ENCODE peak calls at places on chromosomes 16 and 17, in six cellular contexts. X is uterus, Z is body of pancreas, Q is H1, S is endothelial cell of umbilical vein, C is tibial nerve. A is an unnamed sample.

GRCh38 chr16:58584831-58585505 is 44.7 kb downstream of the CNOT1 start:
- DNase-seq in C (no peak), Z (no peak), S (no peak), Q (no peak), X (no peak), A (no peak)

GRCh38 chr17:73318427-73318813 is 6.6 kb upstream of the CDC42EP4 start:
- DNase-seq in S (no peak), Z (no peak), X (no peak), Q (no peak), C (no peak), A (no peak)

GRCh38 chr17:73311428-73311780 is 397 bp downstream of the CDC42EP4 start:
- DNase-seq in X (no peak), Z (no peak), Q (no peak), S (no peak), C (no peak), A (no peak)

GRCh38 chr17:74125160-74125559 is 78.3 kb upstream of the RPL38 start:
- DNase-seq in X (no peak), S (no peak), Q (no peak), C (no peak), Z (no peak), A (no peak)

GRCh38 chr16:72380283-72380682 is 208.3 kb upstream of the PMFBP1 start:
- DNase-seq in X (no peak), S (peak), Z (no peak), C (no peak), Q (no peak), A (no peak)

GRCh38 chr17:31155208-31155810 is 60.5 kb downstream of the NF1 start:
- DNase-seq in X (no peak), C (no peak), Q (no peak), Z (no peak), S (no peak), A (no peak)

GRCh38 chr17:81018044-81018802 is 16.7 kb upstream of the BAIAP2 start:
- DNase-seq in X (no peak), S (peak), Z (no peak), C (no peak), Q (no peak), A (no peak)

GRCh38 chr16:3924763-3925162 is 44.2 kb upstream of the CREBBP start:
- DNase-seq in Q (no peak), Z (no peak), X (no peak), C (no peak), S (no peak), A (no peak)

GRCh38 chr17:36768355-36768754 is 167.0 kb downstream of the MRM1 start:
- DNase-seq in C (no peak), S (no peak), X (no peak), Q (no peak), Z (no peak), A (no peak)

GRCh38 chr16:62010186-62010585 is 26.1 kb downstream of the CDH8 start:
- DNase-seq in X (no peak), C (no peak), S (no peak), Q (no peak), Z (no peak), A (no peak)

GRCh38 chr17:27466748-27467375 is 10.6 kb downstream of the KSR1 start:
- DNase-seq in S (no peak), Q (no peak), C (no peak), Z (no peak), X (no peak), A (no peak)

GRCh38 chr17:19644493-19645210 is 3.9 kb upstream of the ALDH3A2 start:
- DNase-seq in S (no peak), X (no peak), C (no peak), Z (no peak), Q (no peak), A (no peak)

GRCh38 chr17:19645608-19646250 is 2.8 kb upstream of the ALDH3A2 start:
- DNase-seq in S (peak), Q (no peak), C (no peak), Z (peak), X (peak), A (no peak)

GRCh38 chr17:19647697-19648474 is 665 bp upstream of the ALDH3A2 start:
- DNase-seq in Q (no peak), Z (peak), C (peak), X (peak), S (peak), A (peak)

GRCh38 chr17:19648475-19649406 is at the start of gene ALDH3A2:
- DNase-seq in Q (peak), Z (peak), C (peak), X (peak), S (peak), A (peak)

DNA sequence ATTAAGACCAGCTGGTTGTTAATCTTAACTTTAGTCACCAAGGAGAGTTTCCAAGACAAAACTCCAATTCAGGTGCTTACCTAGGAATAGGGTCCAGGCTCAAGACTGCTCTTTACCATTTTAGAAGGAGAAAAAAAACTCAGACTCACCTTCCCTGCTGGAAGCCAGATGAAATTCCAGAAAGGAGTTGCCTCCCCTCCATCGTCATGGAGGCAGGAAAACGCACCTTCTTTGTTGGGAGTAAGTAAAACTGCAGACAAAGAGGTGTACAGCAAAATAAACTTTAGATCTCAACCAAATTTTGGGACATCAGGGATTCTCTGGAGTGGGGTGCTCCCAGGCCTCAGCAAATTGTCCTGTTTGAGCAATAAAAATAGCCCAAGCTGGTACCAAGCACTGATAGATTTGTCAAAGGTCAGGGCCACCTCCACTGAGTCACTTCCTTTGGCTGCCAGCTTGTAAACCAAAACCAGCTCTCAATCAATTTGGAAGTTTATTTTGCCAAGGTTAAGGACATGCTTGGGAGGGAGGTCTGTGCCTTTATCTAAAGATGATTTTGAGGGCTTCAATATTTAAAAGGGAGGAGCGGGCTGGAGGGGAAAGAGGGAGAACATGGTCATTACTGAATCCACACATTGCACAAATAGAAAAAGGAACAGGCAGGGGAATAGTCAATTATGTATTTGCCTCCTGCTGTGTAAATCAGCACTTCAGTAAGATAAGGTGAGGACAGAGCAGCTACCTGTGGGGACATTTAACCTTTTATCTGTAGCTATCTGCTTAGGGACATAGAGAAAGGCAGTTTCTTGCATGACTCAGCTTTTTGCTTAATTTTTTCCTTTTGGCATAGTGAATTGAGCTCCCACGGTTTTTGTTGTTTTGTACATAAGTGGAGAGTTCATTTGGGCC is 1.5 kb upstream of the ALDH3A2 start:
- DNase-seq in X (no peak), Q (no peak), C (no peak), Z (peak), S (peak), A (no peak)
- H3K4me3 ChIP-seq in X (peak), Q (peak), C (peak), Z (no peak), S (no peak), A (no peak)

GRCh38 chr16:680625-680945 is 375 bp downstream of the STUB1 start:
- DNase-seq in X (no peak), C (no peak), Q (no peak), S (no peak), Z (no peak), A (no peak)
- TF ChIP-seq POLR2A in X (no peak), C (no peak), Q (no peak), S (peak), Z (no peak), A (no peak)

GRCh38 chr16:23504453-23505179 is 5.7 kb downstream of the GGA2 start:
- DNase-seq in S (peak), Q (no peak), X (peak), C (no peak), Z (peak), A (peak)
- TF ChIP-seq CTCF in S (no peak), Q (no peak), X (no peak), C (no peak), Z (no peak), A (no peak)

GRCh38 chr17:48612854-48613691 is 2.0 kb downstream of the HOXB8 start:
- DNase-seq in X (no peak), Q (no peak), Z (peak), S (peak), C (no peak), A (peak)
- H3K4me3 ChIP-seq in X (peak), Q (no peak), Z (no peak), S (peak), C (peak), A (peak)

A was measured in lower leg skin.